ENCODE peak calls at places on chromosome 17, in nine cellular contexts. L is NCI-H460; S is activated CD4-positive, alpha-beta T cell treated with anti-CD3 and anti-CD28 coated beads for 48 hours; M is fibroblast of villous mesenchyme; K is uterus; D is epithelial cell of esophagus; C is stimulated activated naive B cell treated with anti-CD40 and anti-IgM and Interleukin-4, amounts not matched to agents 10 μg/mL and 1 μg/mL and 100 μg/mL, for 72 hours; X is A549; O is non-pigmented ciliary epithelial cell. G is an unnamed sample.

GRCh38 chr17:80251966-80252365 is 8.7 kb upstream of the RNF213 start:
- DNase-seq in L (no peak), S (no peak), M (no peak), K (no peak), D (no peak), C (no peak), X (no peak), O (no peak), G (no peak)

GRCh38 chr17:35089846-35090193 is 26.3 kb upstream of the RFFL start:
- DNase-seq in L (peak), S (peak), M (peak), K (no peak), D (peak), C (no peak), X (peak), O (no peak), G (peak)

GRCh38 chr17:57838453-57838852 is 11.4 kb downstream of the MRPS23 start:
- DNase-seq in L (no peak), S (no peak), M (no peak), K (no peak), D (no peak), C (no peak), X (no peak), O (no peak), G (no peak)

GRCh38 chr17:740240-741055 is 8.1 kb downstream of the TLCD3A start:
- DNase-seq in L (no peak), S (peak), M (no peak), K (no peak), D (no peak), C (peak), X (no peak), O (no peak), G (no peak)

GRCh38 chr17:43627657-43628650 is 33.8 kb downstream of the MEOX1 start:
- DNase-seq in L (no peak), S (no peak), M (peak), K (no peak), D (no peak), C (no peak), X (no peak), O (no peak), G (no peak)

GRCh38 chr17:17782425-17783120 is 54.2 kb downstream of the SREBF1 start:
- DNase-seq in L (no peak), S (no peak), M (no peak), K (peak), D (no peak), C (no peak), X (no peak), O (no peak), G (no peak)

GRCh38 chr17:79451167-79451566 is 159.7 kb downstream of the RBFOX3 start:
- DNase-seq in L (no peak), S (no peak), M (no peak), K (no peak), D (no peak), C (no peak), X (no peak), O (no peak), G (no peak)

GRCh38 chr17:75594499-75595283 is 7.1 kb downstream of the MYO15B start:
- DNase-seq in L (no peak), S (no peak), M (no peak), K (no peak), D (no peak), C (no peak), X (peak), O (no peak), G (no peak)

GRCh38 chr17:50850640-50851039 is 15.3 kb downstream of the WFIKKN2 start:
- DNase-seq in L (no peak), S (no peak), M (no peak), K (no peak), D (peak), C (no peak), X (no peak), O (no peak), G (no peak)

GRCh38 chr17:336110-337021 is 16.2 kb downstream of the RPH3AL start:
- DNase-seq in L (no peak), S (peak), M (peak), K (peak), D (no peak), C (no peak), X (no peak), O (no peak), G (no peak)

GRCh38 chr17:70121136-70121535 is 46.1 kb downstream of the KCNJ16 start:
- DNase-seq in L (no peak), S (no peak), M (no peak), K (no peak), D (no peak), C (no peak), X (no peak), O (no peak), G (no peak)

GRCh38 chr17:45043268-45043681 is 8.2 kb downstream of the DCAKD start:
- DNase-seq in L (no peak), S (no peak), M (no peak), K (no peak), D (peak), C (no peak), X (no peak), O (no peak), G (no peak)

GRCh38 chr17:16199093-16199492 is 16.2 kb downstream of the NCOR1 start:
- DNase-seq in L (no peak), S (no peak), M (peak), K (no peak), D (no peak), C (no peak), X (no peak), O (no peak), G (peak)

GRCh38 chr17:30567231-30568116 is 90.3 kb downstream of the GOSR1 start:
- DNase-seq in L (no peak), S (no peak), M (no peak), K (no peak), D (no peak), C (no peak), X (no peak), O (no peak), G (no peak)

GRCh38 chr17:78358538-78359215 is 1.2 kb downstream of the SOCS3 start:
- DNase-seq in L (no peak), S (no peak), M (peak), K (no peak), D (peak), C (no peak), X (peak), O (no peak), G (no peak)

GRCh38 chr17:57672205-57672632 is 72.9 kb downstream of the CCDC182 start:
- DNase-seq in L (no peak), S (no peak), M (no peak), K (no peak), D (peak), C (no peak), X (no peak), O (no peak), G (no peak)